ENCODE peak calls at places on chromosomes 6 and 20, in six cellular contexts. One of them, this sample, is unnamed.

GRCh38 chr6:148002067-148002466 is 340.6 kb upstream of the SASH1 start:
- DNase-seq in NCI-H2081: no peak
- DNase-seq in left colon: no peak
- DNase-seq in IMR-90: no peak
- DNase-seq in dermis blood vessel endothelial cell: no peak
- DNase-seq in HFFc6: no peak
- DNase-seq in this sample: no peak

GRCh38 chr20:28562510-28562898 is 2695.0 kb upstream of the DEFB115 start:
- DNase-seq in left colon: no peak
- DNase-seq in IMR-90: peak
- DNase-seq in dermis blood vessel endothelial cell: no peak
- DNase-seq in NCI-H2081: no peak
- DNase-seq in HFFc6: peak
- DNase-seq in this sample: no peak

GRCh38 chr6:84314377-84314898 is 87.0 kb upstream of the CEP162 start:
- DNase-seq in HFFc6: no peak
- DNase-seq in IMR-90: no peak
- DNase-seq in dermis blood vessel endothelial cell: no peak
- DNase-seq in left colon: no peak
- DNase-seq in NCI-H2081: no peak
- DNase-seq in this sample: no peak

GRCh38 chr6:68639211-68639610 is 4.1 kb downstream of the ADGRB3 start:
- DNase-seq in HFFc6: no peak
- DNase-seq in dermis blood vessel endothelial cell: no peak
- DNase-seq in IMR-90: no peak
- DNase-seq in NCI-H2081: no peak
- DNase-seq in left colon: no peak
- DNase-seq in this sample: no peak

GRCh38 chr6:12602951-12603710 is 113.4 kb upstream of the PHACTR1 start:
- DNase-seq in IMR-90: peak
- DNase-seq in HFFc6: peak
- DNase-seq in dermis blood vessel endothelial cell: peak
- DNase-seq in left colon: no peak
- DNase-seq in NCI-H2081: peak
- DNase-seq in this sample: no peak

GRCh38 chr6:6591778-6592388 is 3.4 kb downstream of the LY86 start:
- DNase-seq in HFFc6: no peak
- DNase-seq in IMR-90: no peak
- DNase-seq in NCI-H2081: no peak
- DNase-seq in left colon: peak
- DNase-seq in dermis blood vessel endothelial cell: no peak
- DNase-seq in this sample: no peak

GRCh38 chr6:83430606-83431544 is at the start of gene ME1:
- DNase-seq in IMR-90: peak
- DNase-seq in left colon: peak
- DNase-seq in HFFc6: peak
- DNase-seq in dermis blood vessel endothelial cell: peak
- DNase-seq in NCI-H2081: no peak
- DNase-seq in this sample: peak

GRCh38 chr6:52407467-52407866 is 12.7 kb upstream of the EFHC1 start:
- DNase-seq in NCI-H2081: peak
- DNase-seq in HFFc6: peak
- DNase-seq in left colon: no peak
- DNase-seq in IMR-90: peak
- DNase-seq in dermis blood vessel endothelial cell: peak
- DNase-seq in this sample: no peak

GRCh38 chr20:57388953-57389694 is 2.1 kb upstream of the RBM38 start:
- DNase-seq in dermis blood vessel endothelial cell: peak
- DNase-seq in IMR-90: peak
- DNase-seq in NCI-H2081: no peak
- DNase-seq in left colon: peak
- DNase-seq in HFFc6: no peak
- DNase-seq in this sample: peak

GRCh38 chr6:75286955-75287354 is 2.4 kb upstream of the TMEM30A start:
- DNase-seq in NCI-H2081: no peak
- DNase-seq in left colon: no peak
- DNase-seq in dermis blood vessel endothelial cell: no peak
- DNase-seq in IMR-90: no peak
- DNase-seq in HFFc6: no peak
- DNase-seq in this sample: no peak

GRCh38 chr6:71134929-71135642 is 153.5 kb upstream of the OGFRL1 start:
- DNase-seq in left colon: no peak
- DNase-seq in dermis blood vessel endothelial cell: no peak
- DNase-seq in HFFc6: no peak
- DNase-seq in NCI-H2081: no peak
- DNase-seq in IMR-90: no peak
- DNase-seq in this sample: no peak

GRCh38 chr20:48017504-48017903 is 232.2 kb upstream of the SULF2 start:
- DNase-seq in dermis blood vessel endothelial cell: no peak
- DNase-seq in IMR-90: no peak
- DNase-seq in HFFc6: no peak
- DNase-seq in NCI-H2081: no peak
- DNase-seq in left colon: no peak
- DNase-seq in this sample: no peak

GRCh38 chr20:24991897-24992419 is 593 bp downstream of the APMAP start:
- DNase-seq in NCI-H2081: no peak
- DNase-seq in HFFc6: no peak
- DNase-seq in left colon: peak
- DNase-seq in IMR-90: no peak
- DNase-seq in dermis blood vessel endothelial cell: peak
- DNase-seq in this sample: no peak

GRCh38 chr6:118770835-118771234 is 119.4 kb upstream of the CEP85L start:
- DNase-seq in dermis blood vessel endothelial cell: no peak
- DNase-seq in IMR-90: no peak
- DNase-seq in left colon: no peak
- DNase-seq in NCI-H2081: no peak
- DNase-seq in HFFc6: no peak
- DNase-seq in this sample: no peak

GRCh38 chr6:135289816-135290215 is 108.7 kb downstream of the MYB start:
- DNase-seq in HFFc6: no peak
- DNase-seq in dermis blood vessel endothelial cell: no peak
- DNase-seq in left colon: no peak
- DNase-seq in NCI-H2081: no peak
- DNase-seq in IMR-90: no peak
- DNase-seq in this sample: no peak

GRCh38 chr6:56023829-56024228 is 148.4 kb upstream of the BMP5 start:
- DNase-seq in IMR-90: no peak
- DNase-seq in NCI-H2081: no peak
- DNase-seq in left colon: no peak
- DNase-seq in HFFc6: no peak
- DNase-seq in dermis blood vessel endothelial cell: no peak
- DNase-seq in this sample: no peak

GRCh38 chr6:117920493-117920845 is 13.4 kb downstream of the SLC35F1 start:
- DNase-seq in NCI-H2081: no peak
- DNase-seq in IMR-90: no peak
- DNase-seq in HFFc6: no peak
- DNase-seq in dermis blood vessel endothelial cell: no peak
- DNase-seq in left colon: no peak
- DNase-seq in this sample: no peak

GRCh38 chr6:125357515-125358256 is 55.9 kb upstream of the HDDC2 start:
- DNase-seq in HFFc6: no peak
- DNase-seq in IMR-90: no peak
- DNase-seq in left colon: no peak
- DNase-seq in dermis blood vessel endothelial cell: peak
- DNase-seq in NCI-H2081: no peak
- DNase-seq in this sample: no peak

GRCh38 chr20:57763235-57763595 is 53.4 kb upstream of the PMEPA1 start:
- DNase-seq in dermis blood vessel endothelial cell: no peak
- DNase-seq in HFFc6: no peak
- DNase-seq in left colon: no peak
- DNase-seq in IMR-90: no peak
- DNase-seq in NCI-H2081: no peak
- DNase-seq in this sample: no peak

GRCh38 chr20:46199198-46199597 is 81.1 kb downstream of the CD40 start:
- DNase-seq in HFFc6: no peak
- DNase-seq in NCI-H2081: no peak
- DNase-seq in dermis blood vessel endothelial cell: no peak
- DNase-seq in left colon: no peak
- DNase-seq in IMR-90: no peak
- DNase-seq in this sample: no peak

GRCh38 chr6:98942263-98942803 is 5.4 kb downstream of the FBXL4 start:
- DNase-seq in IMR-90: no peak
- DNase-seq in NCI-H2081: no peak
- DNase-seq in left colon: no peak
- DNase-seq in HFFc6: no peak
- DNase-seq in dermis blood vessel endothelial cell: no peak
- DNase-seq in this sample: no peak

GRCh38 chr6:157278171-157278570 is 45.1 kb downstream of the TMEM242 start:
- DNase-seq in NCI-H2081: no peak
- DNase-seq in IMR-90: no peak
- DNase-seq in left colon: peak
- DNase-seq in dermis blood vessel endothelial cell: no peak
- DNase-seq in HFFc6: no peak
- DNase-seq in this sample: peak

GRCh38 chr20:1293641-1294379 is 27.7 kb downstream of the SNPH start:
- DNase-seq in dermis blood vessel endothelial cell: no peak
- DNase-seq in NCI-H2081: no peak
- DNase-seq in HFFc6: no peak
- DNase-seq in IMR-90: no peak
- DNase-seq in left colon: no peak
- DNase-seq in this sample: no peak

GRCh38 chr6:159061805-159062563 is 17.2 kb upstream of the TAGAP start:
- DNase-seq in IMR-90: no peak
- DNase-seq in dermis blood vessel endothelial cell: no peak
- DNase-seq in HFFc6: no peak
- DNase-seq in NCI-H2081: no peak
- DNase-seq in left colon: no peak
- DNase-seq in this sample: peak

GRCh38 chr6:36120979-36121706 is 9.2 kb upstream of the MAPK13 start:
- DNase-seq in HFFc6: no peak
- DNase-seq in left colon: peak
- DNase-seq in dermis blood vessel endothelial cell: peak
- DNase-seq in NCI-H2081: no peak
- DNase-seq in IMR-90: no peak
- DNase-seq in this sample: peak